ENCODE peak calls at places on chromosome 4, in seven cellular contexts. A is DND-41, Q is H1, D is psoas muscle, I is mammary epithelial cell, P is lower lobe of right lung, K is MM.1S. S is an unnamed sample.

GRCh38 chr4:91228659-91229058 is 1075.1 kb upstream of the GRID2 start:
- DNase-seq in A (no peak), Q (no peak), D (no peak), I (no peak), P (no peak), K (no peak), S (no peak)

GRCh38 chr4:124415206-124415605 is 297.3 kb downstream of the ANKRD50 start:
- DNase-seq in A (no peak), Q (no peak), D (no peak), I (no peak), P (no peak), K (no peak), S (no peak)

GRCh38 chr4:7890635-7891393 is 48.8 kb downstream of the AFAP1 start:
- DNase-seq in A (no peak), Q (no peak), D (no peak), I (peak; percentile 80), P (no peak), K (no peak), S (no peak)

GRCh38 chr4:140876597-140877364 is 120.6 kb upstream of the TBC1D9 start:
- DNase-seq in A (no peak), Q (no peak), D (no peak), I (no peak), P (no peak), K (no peak), S (no peak)

GRCh38 chr4:166994686-166995085 is 239.6 kb downstream of the SPOCK3 start:
- DNase-seq in A (no peak), Q (no peak), D (no peak), I (no peak), P (no peak), K (no peak), S (no peak)

GRCh38 chr4:92359481-92359880 is 55.7 kb downstream of the GRID2 start:
- DNase-seq in A (no peak), Q (no peak), D (no peak), I (no peak), P (no peak), K (no peak), S (no peak)

GRCh38 chr4:53943345-53944085 is 120.9 kb downstream of the CHIC2 start:
- DNase-seq in A (no peak), Q (no peak), D (no peak), I (peak; percentile 93), P (no peak), K (no peak), S (no peak)

GRCh38 chr4:2799971-2800690 is 7.2 kb downstream of the SH3BP2 start:
- DNase-seq in A (no peak), Q (no peak), D (peak; percentile 16), I (no peak), P (peak; percentile 61), K (no peak), S (peak; percentile 46)

GRCh38 chr4:6179362-6179761 is 21.0 kb downstream of the JAKMIP1 start:
- DNase-seq in A (peak; percentile 57), Q (no peak), D (no peak), I (no peak), P (no peak), K (no peak), S (peak; percentile 78)

GRCh38 chr4:24174622-24175021 is 284.8 kb upstream of the PPARGC1A start:
- DNase-seq in A (no peak), Q (no peak), D (no peak), I (no peak), P (no peak), K (no peak), S (no peak)

GRCh38 chr4:8248091-8248490 is 21.5 kb upstream of the HTRA3 start:
- DNase-seq in A (no peak), Q (no peak), D (no peak), I (no peak), P (no peak), K (no peak), S (no peak)

GRCh38 chr4:3047464-3048286 is 26.7 kb downstream of the HTT-AS start:
- DNase-seq in A (peak; percentile 57), Q (peak; percentile 41), D (peak; percentile 74), I (peak; percentile 31), P (peak; percentile 76), K (peak; percentile 98), S (peak; percentile 98)

GRCh38 chr4:772118-772517 is 53.8 kb downstream of the CPLX1 start:
- DNase-seq in A (no peak), Q (no peak), D (peak; percentile 10), I (no peak), P (no peak), K (no peak), S (no peak)
- H3K4me3 ChIP-seq in A (no peak overlapping the region), Q (no peak overlapping the region), D (no peak overlapping the region), I (no peak overlapping the region), P (no peak overlapping the region), K (no peak overlapping the region), S (no peak overlapping the region)

GRCh38 chr4:26787461-26788340 is 72.9 kb upstream of the STIM2 start:
- DNase-seq in A (peak; percentile 51), Q (peak; percentile 64), D (peak; percentile 43), I (peak; percentile 85), P (no peak), K (no peak), S (peak; percentile 9)
- TF ChIP-seq CTCF in A (peak; percentile 25), Q (peak; percentile 54), D (peak; percentile 51), I (no peak), P (peak; percentile 41), K (no peak), S (peak; percentile 15)

GRCh38 chr4:39357002-39357401 is 9.2 kb downstream of the RFC1 start:
- DNase-seq in A (no peak), Q (no peak), D (no peak), I (no peak), P (no peak), K (peak; percentile 45), S (peak; percentile 66)

GRCh38 chr4:39348371-39349265 is 17.5 kb downstream of the RFC1 start:
- DNase-seq in A (no peak), Q (no peak), D (no peak), I (peak; percentile 46), P (no peak), K (no peak), S (no peak)

GRCh38 chr4:39349326-39349725 is 16.8 kb downstream of the RFC1 start:
- DNase-seq in A (no peak), Q (no peak), D (no peak), I (no peak), P (no peak), K (no peak), S (no peak)

GRCh38 chr4:39353478-39354177 is 12.5 kb downstream of the RFC1 start:
- DNase-seq in A (peak; percentile 29), Q (no peak), D (no peak), I (peak; percentile 48), P (no peak), K (peak; percentile 93), S (peak; percentile 81)

DNA sequence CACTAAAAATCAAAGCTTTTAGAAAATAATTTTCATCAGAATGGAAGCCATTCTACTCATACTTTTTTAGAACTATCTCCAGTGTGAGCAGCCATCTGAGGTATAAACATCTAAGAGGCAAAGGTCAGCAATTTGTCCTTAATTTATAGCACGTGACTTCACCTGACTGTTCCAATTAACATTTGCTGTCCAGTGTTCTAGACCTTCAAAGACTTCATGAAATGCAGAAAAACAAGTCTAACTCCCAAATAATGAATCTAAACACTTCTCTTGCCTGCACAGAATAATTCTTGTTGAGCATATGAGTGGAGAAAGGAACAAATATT is 12.0 kb downstream of the RFC1 start:
- DNase-seq in A (no peak), Q (no peak), D (no peak), I (no peak), P (no peak), K (peak; percentile 22), S (no peak)
- H3K4me3 ChIP-seq in A (peak overlapping the region; percentile 57), Q (no peak overlapping the region), D (peak overlapping the region; percentile 47), I (peak overlapping the region; percentile 52), P (peak overlapping the region; percentile 43), K (peak overlapping the region; percentile 55), S (peak overlapping the region; percentile 45)

GRCh38 chr4:12409507-12410190 is 981.0 kb upstream of the HS3ST1 start:
- DNase-seq in A (no peak), Q (no peak), D (no peak), I (peak; percentile 46), P (no peak), K (peak; percentile 15), S (no peak)
- TF ChIP-seq CTCF in A (no peak), Q (no peak), D (no peak), I (peak; percentile 18), P (no peak), K (peak; percentile 19), S (no peak)

DNA sequence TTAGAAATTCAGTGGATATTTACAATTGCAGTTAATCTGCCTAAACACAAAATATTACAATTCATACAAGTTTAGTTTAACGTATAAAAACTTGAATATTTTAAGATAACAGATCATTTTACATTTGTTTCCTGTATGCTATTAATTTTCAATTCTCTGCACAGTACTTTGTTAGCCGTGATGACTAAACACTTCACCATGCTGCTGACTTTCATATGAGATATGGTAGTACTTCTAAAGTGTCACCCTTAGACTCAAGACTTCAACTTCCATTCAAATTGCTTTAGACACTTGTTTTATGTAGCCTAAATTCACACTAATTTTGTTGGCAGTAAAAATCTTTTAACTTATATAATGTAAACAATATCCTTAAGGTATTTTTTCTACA is 1646.4 kb upstream of the ADGRL3 start:
- DNase-seq in A (no peak), Q (no peak), D (no peak), I (peak; percentile 4), P (no peak), K (peak; percentile 62), S (peak; percentile 41)
- H3K4me3 ChIP-seq in A (peak overlapping the region; percentile 33), Q (no peak overlapping the region), D (no peak overlapping the region), I (peak overlapping the region; percentile 5), P (peak overlapping the region; percentile 22), K (peak overlapping the region; percentile 54), S (peak overlapping the region; percentile 40)

GRCh38 chr4:122205687-122206086 is 53.6 kb downstream of the BLTP1 start:
- DNase-seq in A (no peak), Q (no peak), D (no peak), I (no peak), P (no peak), K (peak; percentile 14), S (no peak)
- TF ChIP-seq CTCF in A (peak; percentile 18), Q (no peak), D (no peak), I (peak; percentile 3), P (no peak), K (peak; percentile 18), S (no peak)

DNA sequence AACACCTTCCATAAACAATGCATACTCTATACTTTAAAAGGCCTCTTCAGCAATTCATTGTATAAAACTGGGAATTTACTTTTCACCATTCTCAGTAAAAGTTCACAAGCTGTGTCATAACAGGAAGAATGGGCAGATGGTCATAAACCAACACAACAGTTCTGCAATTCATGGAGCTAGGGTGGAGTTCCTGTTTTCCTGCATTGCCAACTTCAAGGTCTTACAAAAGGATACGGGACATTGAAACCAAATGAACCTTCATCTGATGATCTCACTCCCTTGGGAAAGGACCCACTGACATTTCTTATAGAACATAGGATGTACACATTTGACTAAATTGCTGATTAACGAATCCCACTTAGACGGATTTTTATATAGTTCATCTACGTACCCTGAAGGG is 4.1 kb downstream of the KDR start:
- DNase-seq in A (no peak), Q (no peak), D (no peak), I (no peak), P (no peak), K (no peak), S (no peak)
- H3K4me3 ChIP-seq in A (no peak overlapping the region), Q (no peak overlapping the region), D (peak overlapping the region; percentile 65), I (no peak overlapping the region), P (peak overlapping the region; percentile 69), K (no peak overlapping the region), S (no peak overlapping the region)

DNA sequence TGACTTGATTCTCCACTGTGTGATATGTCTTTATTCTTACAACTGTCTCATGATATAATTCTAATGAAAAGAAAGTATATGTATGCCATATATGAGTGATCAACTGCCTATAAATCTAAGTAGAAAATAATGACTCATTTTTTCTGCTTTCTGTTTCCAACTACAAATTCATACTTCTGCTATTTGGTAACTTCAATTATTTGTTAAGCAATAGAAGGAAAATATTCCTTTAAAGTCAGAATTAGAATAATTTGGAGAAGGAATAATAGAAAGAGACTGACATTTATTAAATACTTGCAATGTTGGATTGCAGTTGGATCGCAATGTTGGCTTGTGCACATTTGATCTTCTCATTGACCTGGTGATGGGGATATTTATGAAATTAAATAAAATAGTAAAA is 204.2 kb upstream of the PACRGL start:
- DNase-seq in A (no peak), Q (no peak), D (no peak), I (no peak), P (no peak), K (no peak), S (no peak)
- TF ChIP-seq CTCF in A (no peak), Q (no peak), D (no peak), I (no peak), P (no peak), K (no peak), S (no peak)

S was measured in GM12865.